ENCODE peak calls at places on chromosome 4, in five cellular contexts. O is neural progenitor cell; K is AG04449; Q is CD8-positive, alpha-beta memory T cell; W is right lobe of liver. Y is an unnamed sample.

GRCh38 chr4:76830612-76831474 is 67.1 kb downstream of the SOWAHB start:
- DNase-seq in O (peak), K (peak), Q (no peak), W (peak), Y (no peak)

GRCh38 chr4:142585411-142585810 is 260.7 kb downstream of the INPP4B start:
- DNase-seq in O (no peak), K (no peak), Q (no peak), W (no peak), Y (no peak)

GRCh38 chr4:26420903-26421302 is 69.4 kb downstream of the CCKAR start:
- DNase-seq in O (no peak), K (no peak), Q (no peak), W (no peak), Y (no peak)

GRCh38 chr4:178599521-178599920 is 1157.3 kb upstream of the AGA start:
- DNase-seq in O (peak), K (no peak), Q (no peak), W (no peak), Y (no peak)

GRCh38 chr4:146243141-146243882 is 29.0 kb downstream of the REELD1 start:
- DNase-seq in O (peak), K (no peak), Q (peak), W (no peak), Y (peak)

GRCh38 chr4:13903061-13903460 is 275.5 kb upstream of the BOD1L1 start:
- DNase-seq in O (no peak), K (no peak), Q (no peak), W (no peak), Y (no peak)

GRCh38 chr4:132642196-132642817 is 506.8 kb upstream of the PCDH10 start:
- DNase-seq in O (peak), K (no peak), Q (no peak), W (no peak), Y (no peak)

GRCh38 chr4:102169345-102169744 is 175.9 kb downstream of the SLC39A8 start:
- DNase-seq in O (peak), K (no peak), Q (no peak), W (no peak), Y (no peak)

GRCh38 chr4:8073206-8073863 is 85.3 kb downstream of the ABLIM2 start:
- DNase-seq in O (no peak), K (no peak), Q (no peak), W (no peak), Y (no peak)

GRCh38 chr4:38069271-38069760 is 109.1 kb downstream of the PTTG2 start:
- DNase-seq in O (peak), K (no peak), Q (no peak), W (no peak), Y (no peak)

GRCh38 chr4:99024481-99025275 is 29.2 kb downstream of the METAP1 start:
- DNase-seq in O (peak), K (no peak), Q (no peak), W (no peak), Y (no peak)

GRCh38 chr4:103046416-103047290 is 27.1 kb upstream of the SLC9B1 start:
- DNase-seq in O (peak), K (no peak), Q (no peak), W (no peak), Y (no peak)

GRCh38 chr4:3573131-3573530 is 40.9 kb upstream of the LRPAP1 start:
- DNase-seq in O (no peak), K (no peak), Q (no peak), W (peak), Y (no peak)

GRCh38 chr4:138460477-138460876 is 218.3 kb upstream of the SLC7A11 start:
- DNase-seq in O (no peak), K (no peak), Q (no peak), W (no peak), Y (no peak)

GRCh38 chr4:149741186-149741831 is 74.3 kb downstream of the IQCM start:
- DNase-seq in O (no peak), K (no peak), Q (no peak), W (no peak), Y (no peak)

GRCh38 chr4:133868856-133869255 is 332.7 kb downstream of the PABPC4L start:
- DNase-seq in O (no peak), K (no peak), Q (no peak), W (no peak), Y (no peak)

GRCh38 chr4:107736924-107737448 is 17.0 kb upstream of the PAPSS1 start:
- DNase-seq in O (peak), K (no peak), Q (no peak), W (peak), Y (no peak)

GRCh38 chr4:48011722-48012121 is 4.8 kb downstream of the CNGA1 start:
- DNase-seq in O (no peak), K (no peak), Q (no peak), W (no peak), Y (no peak)

GRCh38 chr4:149164282-149164681 is 651.4 kb downstream of the IQCM start:
- DNase-seq in O (peak), K (no peak), Q (no peak), W (no peak), Y (no peak)

GRCh38 chr4:69639542-69639941 is at the start of gene UGT2A2:
- DNase-seq in O (no peak), K (no peak), Q (no peak), W (no peak), Y (no peak)

GRCh38 chr4:42331914-42332368 is 65.3 kb upstream of the SHISA3 start:
- DNase-seq in O (no peak), K (no peak), Q (no peak), W (no peak), Y (no peak)

GRCh38 chr4:149983931-149984330 is 94.3 kb upstream of the DCLK2 start:
- DNase-seq in O (no peak), K (no peak), Q (no peak), W (no peak), Y (no peak)

GRCh38 chr4:14157262-14157661 is 529.7 kb upstream of the BOD1L1 start:
- DNase-seq in O (no peak), K (no peak), Q (no peak), W (no peak), Y (no peak)

GRCh38 chr4:6489962-6490361 is 17.5 kb upstream of the PPP2R2C start:
- DNase-seq in O (no peak), K (no peak), Q (no peak), W (no peak), Y (no peak)

GRCh38 chr4:3010998-3011397 is 47.6 kb downstream of the GRK4 start:
- DNase-seq in O (no peak), K (peak), Q (no peak), W (no peak), Y (no peak)

GRCh38 chr4:54473077-54473545 is 184.6 kb upstream of the KIT start:
- DNase-seq in O (no peak), K (no peak), Q (no peak), W (no peak), Y (no peak)

GRCh38 chr4:109134921-109135320 is 167.5 kb downstream of the COL25A1 start:
- DNase-seq in O (no peak), K (no peak), Q (no peak), W (no peak), Y (no peak)

GRCh38 chr4:174828845-174829701 is at the start of gene GLRA3:
- DNase-seq in O (peak), K (no peak), Q (peak), W (no peak), Y (no peak)

GRCh38 chr4:176788248-176788647 is 4.5 kb downstream of the VEGFC start:
- DNase-seq in O (peak), K (no peak), Q (no peak), W (no peak), Y (no peak)

GRCh38 chr4:45120163-45120562 is 393.8 kb upstream of the GNPDA2 start:
- DNase-seq in O (no peak), K (no peak), Q (no peak), W (no peak), Y (no peak)

GRCh38 chr4:7516773-7517144 is 82.0 kb upstream of the PSAPL1 start:
- DNase-seq in O (peak), K (no peak), Q (no peak), W (no peak), Y (no peak)

GRCh38 chr4:127580300-127580699 is 52.5 kb upstream of the INTU start:
- DNase-seq in O (no peak), K (no peak), Q (no peak), W (no peak), Y (no peak)

Y was measured in GM12892.